ENCODE peak calls at places on chromosome 14, in six cellular contexts. One of them, this sample, is unnamed. For H3K27me3, the result is how much of the 10 kb centered on the place peaks cover.

GRCh38 chr14:61588419-61588901 is 106.9 kb upstream of the HIF1A start:
- DNase-seq in GM06990: no peak
- DNase-seq in prostate gland: no peak
- DNase-seq in adipocyte: peak
- DNase-seq in BE2C: no peak
- DNase-seq in right atrium auricular region: no peak
- DNase-seq in this sample: peak

GRCh38 chr14:106378191-106378590 is 851.8 kb downstream of the TMEM121 start:
- DNase-seq in GM06990: no peak
- DNase-seq in prostate gland: no peak
- DNase-seq in adipocyte: no peak
- DNase-seq in BE2C: no peak
- DNase-seq in right atrium auricular region: no peak
- DNase-seq in this sample: no peak

GRCh38 chr14:21852061-21852664 is 178.5 kb upstream of the OR4E1 start:
- DNase-seq in GM06990: no peak
- DNase-seq in prostate gland: peak
- DNase-seq in adipocyte: peak
- DNase-seq in BE2C: peak
- DNase-seq in right atrium auricular region: no peak
- DNase-seq in this sample: no peak

GRCh38 chr14:104431929-104432541 is 147.5 kb upstream of the C14orf180 start:
- DNase-seq in GM06990: no peak
- DNase-seq in prostate gland: no peak
- DNase-seq in adipocyte: no peak
- DNase-seq in BE2C: peak
- DNase-seq in right atrium auricular region: peak
- DNase-seq in this sample: no peak

GRCh38 chr14:104686624-104687517 is 2.5 kb upstream of the INF2 start:
- DNase-seq in GM06990: no peak
- DNase-seq in prostate gland: no peak
- DNase-seq in adipocyte: no peak
- DNase-seq in BE2C: no peak
- DNase-seq in right atrium auricular region: no peak
- DNase-seq in this sample: no peak

GRCh38 chr14:104942586-104942985 is 17.9 kb downstream of the PLD4 start:
- DNase-seq in GM06990: no peak
- DNase-seq in prostate gland: no peak
- DNase-seq in adipocyte: no peak
- DNase-seq in BE2C: no peak
- DNase-seq in right atrium auricular region: no peak
- DNase-seq in this sample: no peak

GRCh38 chr14:103113774-103114173 is 9.5 kb upstream of the TNFAIP2 start:
- DNase-seq in GM06990: no peak
- DNase-seq in prostate gland: no peak
- DNase-seq in adipocyte: no peak
- DNase-seq in BE2C: no peak
- DNase-seq in right atrium auricular region: no peak
- DNase-seq in this sample: no peak

GRCh38 chr14:60506985-60507829 is 1.7 kb upstream of the SIX6 start:
- DNase-seq in GM06990: no peak
- DNase-seq in prostate gland: no peak
- DNase-seq in adipocyte: no peak
- DNase-seq in BE2C: no peak
- DNase-seq in right atrium auricular region: no peak
- DNase-seq in this sample: no peak

GRCh38 chr14:23447634-23448353 is 12.3 kb upstream of the MYH7 start:
- DNase-seq in GM06990: no peak
- DNase-seq in prostate gland: no peak
- DNase-seq in adipocyte: no peak
- DNase-seq in BE2C: no peak
- DNase-seq in right atrium auricular region: peak
- DNase-seq in this sample: no peak

GRCh38 chr14:88613552-88614010 is 50.7 kb downstream of the ZC3H14 start:
- DNase-seq in GM06990: no peak
- DNase-seq in prostate gland: peak
- DNase-seq in adipocyte: peak
- DNase-seq in BE2C: no peak
- DNase-seq in right atrium auricular region: no peak
- DNase-seq in this sample: peak

GRCh38 chr14:25006961-25007795 is 42.8 kb downstream of the STXBP6 start:
- DNase-seq in GM06990: no peak
- DNase-seq in prostate gland: no peak
- DNase-seq in adipocyte: peak
- DNase-seq in BE2C: no peak
- DNase-seq in right atrium auricular region: no peak
- DNase-seq in this sample: peak

GRCh38 chr14:104602933-104603325 is 1.6 kb downstream of the TMEM179 start:
- DNase-seq in GM06990: no peak
- DNase-seq in prostate gland: no peak
- DNase-seq in adipocyte: no peak
- DNase-seq in BE2C: no peak
- DNase-seq in right atrium auricular region: no peak
- DNase-seq in this sample: no peak

GRCh38 chr14:104822821-104823615 is 22.1 kb downstream of the ZBTB42 start:
- DNase-seq in GM06990: no peak
- DNase-seq in prostate gland: no peak
- DNase-seq in adipocyte: no peak
- DNase-seq in BE2C: no peak
- DNase-seq in right atrium auricular region: no peak
- DNase-seq in this sample: no peak

GRCh38 chr14:106509176-106509575 is 982.8 kb downstream of the TMEM121 start:
- DNase-seq in GM06990: no peak
- DNase-seq in prostate gland: no peak
- DNase-seq in adipocyte: no peak
- DNase-seq in BE2C: no peak
- DNase-seq in right atrium auricular region: no peak
- DNase-seq in this sample: no peak

GRCh38 chr14:43043851-43044250 is 1437.2 kb downstream of the LRFN5 start:
- DNase-seq in GM06990: no peak
- DNase-seq in prostate gland: no peak
- DNase-seq in adipocyte: no peak
- DNase-seq in BE2C: no peak
- DNase-seq in right atrium auricular region: no peak
- DNase-seq in this sample: no peak

GRCh38 chr14:91361236-91361811 is 56.3 kb downstream of the CCDC88C start:
- DNase-seq in GM06990: no peak
- DNase-seq in prostate gland: peak
- DNase-seq in adipocyte: peak
- DNase-seq in BE2C: no peak
- DNase-seq in right atrium auricular region: no peak
- DNase-seq in this sample: no peak

GRCh38 chr14:75295491-75296338 is 17.1 kb downstream of the FOS start:
- DNase-seq in GM06990: peak
- DNase-seq in prostate gland: peak
- DNase-seq in adipocyte: peak
- DNase-seq in BE2C: peak
- DNase-seq in right atrium auricular region: peak
- DNase-seq in this sample: peak

GRCh38 chr14:99259327-99259726 is 12.7 kb downstream of the BCL11B start:
- DNase-seq in GM06990: no peak
- DNase-seq in prostate gland: no peak
- DNase-seq in adipocyte: no peak
- DNase-seq in BE2C: no peak
- DNase-seq in right atrium auricular region: no peak
- DNase-seq in this sample: no peak

GRCh38 chr14:99258341-99258781 is 13.6 kb downstream of the BCL11B start:
- DNase-seq in GM06990: no peak
- DNase-seq in prostate gland: no peak
- DNase-seq in adipocyte: no peak
- DNase-seq in BE2C: no peak
- DNase-seq in right atrium auricular region: no peak
- DNase-seq in this sample: no peak

GRCh38 chr14:99260116-99260515 is 11.9 kb downstream of the BCL11B start:
- DNase-seq in GM06990: no peak
- DNase-seq in prostate gland: no peak
- DNase-seq in adipocyte: no peak
- DNase-seq in BE2C: no peak
- DNase-seq in right atrium auricular region: no peak
- DNase-seq in this sample: no peak

GRCh38 chr14:99257673-99258221 is 14.2 kb downstream of the BCL11B start:
- DNase-seq in GM06990: no peak
- DNase-seq in prostate gland: no peak
- DNase-seq in adipocyte: no peak
- DNase-seq in BE2C: no peak
- DNase-seq in right atrium auricular region: no peak
- DNase-seq in this sample: no peak

GRCh38 chr14:99258884-99259283 is 13.1 kb downstream of the BCL11B start:
- DNase-seq in GM06990: no peak
- DNase-seq in prostate gland: no peak
- DNase-seq in adipocyte: no peak
- DNase-seq in BE2C: no peak
- DNase-seq in right atrium auricular region: no peak
- DNase-seq in this sample: no peak
- H3K4me3 ChIP-seq in GM06990: no peak
- H3K4me3 ChIP-seq in prostate gland: no peak
- H3K4me3 ChIP-seq in adipocyte: peak
- H3K4me3 ChIP-seq in BE2C: no peak
- H3K4me3 ChIP-seq in right atrium auricular region: no peak
- H3K4me3 ChIP-seq in this sample: no peak

GRCh38 chr14:76762617-76763361 is 1.5 kb downstream of the VASH1 start:
- DNase-seq in GM06990: no peak
- DNase-seq in prostate gland: peak
- DNase-seq in adipocyte: peak
- DNase-seq in BE2C: no peak
- DNase-seq in right atrium auricular region: peak
- DNase-seq in this sample: no peak
- H3K27me3 ChIP-seq in GM06990: under half
- H3K27me3 ChIP-seq in prostate gland: under half
- H3K27me3 ChIP-seq in adipocyte: under half
- H3K27me3 ChIP-seq in BE2C: under half
- H3K27me3 ChIP-seq in right atrium auricular region: under half
- H3K27me3 ChIP-seq in this sample: under half

GRCh38 chr14:80388980-80389711 is 177.8 kb upstream of the DIO2 start:
- DNase-seq in GM06990: no peak
- DNase-seq in prostate gland: no peak
- DNase-seq in adipocyte: peak
- DNase-seq in BE2C: no peak
- DNase-seq in right atrium auricular region: no peak
- DNase-seq in this sample: peak
- H3K4me3 ChIP-seq in GM06990: no peak
- H3K4me3 ChIP-seq in prostate gland: no peak
- H3K4me3 ChIP-seq in adipocyte: no peak
- H3K4me3 ChIP-seq in BE2C: no peak
- H3K4me3 ChIP-seq in right atrium auricular region: no peak
- H3K4me3 ChIP-seq in this sample: no peak

DNA sequence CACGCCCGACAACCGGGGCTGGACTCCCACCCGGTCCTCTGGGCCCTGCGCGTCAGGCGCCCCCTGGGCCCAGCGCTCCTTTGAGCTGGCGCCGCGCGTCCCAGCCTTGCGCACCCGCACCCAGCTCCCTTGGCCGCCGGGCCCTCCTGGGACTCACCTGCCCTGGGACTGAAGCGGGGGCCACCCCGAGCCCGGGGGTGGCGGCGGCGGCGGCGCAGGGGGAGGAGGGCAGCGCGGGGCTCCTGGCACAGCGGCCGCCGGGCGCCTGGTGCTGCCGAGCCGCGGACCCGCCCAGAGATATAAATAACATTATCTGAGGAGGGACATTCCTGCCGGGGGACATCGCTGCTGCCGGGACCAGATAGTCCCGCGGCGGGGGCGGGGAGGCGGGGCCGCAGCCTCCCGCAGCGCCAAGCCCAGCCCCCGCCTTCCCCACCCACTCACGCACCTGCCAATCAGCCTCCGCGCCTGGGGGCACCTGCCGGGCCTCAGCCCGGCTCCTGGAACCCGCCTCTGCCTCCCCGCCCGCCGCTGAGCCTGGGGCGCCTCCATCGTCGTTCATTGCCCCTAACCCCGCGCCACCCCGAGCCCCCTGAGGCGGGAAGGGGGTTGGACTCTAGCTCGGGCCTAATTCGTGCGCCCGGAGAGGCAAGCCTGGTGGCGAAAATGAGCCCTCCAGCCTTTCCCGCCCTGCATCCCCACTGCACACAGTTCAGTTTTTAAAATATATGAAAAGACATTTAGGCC is at the start of gene SPTB:
- DNase-seq in GM06990: peak
- DNase-seq in prostate gland: peak
- DNase-seq in adipocyte: peak
- DNase-seq in BE2C: peak
- DNase-seq in right atrium auricular region: no peak
- DNase-seq in this sample: no peak
- H3K27me3 ChIP-seq in GM06990: under half
- H3K27me3 ChIP-seq in prostate gland: under half
- H3K27me3 ChIP-seq in adipocyte: half or more
- H3K27me3 ChIP-seq in BE2C: half or more
- H3K27me3 ChIP-seq in right atrium auricular region: under half
- H3K27me3 ChIP-seq in this sample: half or more

DNA sequence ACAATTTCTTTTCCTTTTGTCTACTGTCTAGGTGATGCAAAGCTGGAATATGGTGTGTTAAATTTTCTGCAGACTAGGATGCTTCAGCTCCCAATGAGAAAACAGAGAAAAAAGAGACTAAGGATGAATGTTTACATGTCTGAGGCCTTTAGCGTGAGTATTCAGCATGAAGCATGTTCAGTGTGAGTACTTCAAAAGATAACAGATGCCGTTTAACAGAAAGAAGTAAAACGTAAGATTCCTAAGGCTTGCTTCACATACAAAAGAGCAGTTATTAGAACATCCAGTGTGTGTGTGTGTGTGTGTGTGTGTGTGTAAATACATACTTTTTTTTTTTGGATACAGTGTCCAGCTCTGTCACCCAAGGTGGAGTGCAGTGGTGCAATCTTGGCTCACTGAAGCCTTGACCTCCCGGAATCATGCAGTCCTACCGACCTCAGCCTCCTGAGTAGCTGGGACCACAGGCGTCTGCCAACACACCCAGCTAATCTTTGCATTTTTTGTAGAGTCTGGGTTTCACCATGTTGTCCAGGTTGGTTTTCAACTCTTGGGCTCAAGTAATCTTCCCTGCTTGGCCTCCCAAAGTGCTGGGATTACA is 92.4 kb upstream of the FERMT2 start:
- DNase-seq in GM06990: no peak
- DNase-seq in prostate gland: no peak
- DNase-seq in adipocyte: no peak
- DNase-seq in BE2C: no peak
- DNase-seq in right atrium auricular region: no peak
- DNase-seq in this sample: no peak
- H3K4me3 ChIP-seq in GM06990: no peak
- H3K4me3 ChIP-seq in prostate gland: no peak
- H3K4me3 ChIP-seq in adipocyte: peak
- H3K4me3 ChIP-seq in BE2C: no peak
- H3K4me3 ChIP-seq in right atrium auricular region: peak
- H3K4me3 ChIP-seq in this sample: no peak

DNA sequence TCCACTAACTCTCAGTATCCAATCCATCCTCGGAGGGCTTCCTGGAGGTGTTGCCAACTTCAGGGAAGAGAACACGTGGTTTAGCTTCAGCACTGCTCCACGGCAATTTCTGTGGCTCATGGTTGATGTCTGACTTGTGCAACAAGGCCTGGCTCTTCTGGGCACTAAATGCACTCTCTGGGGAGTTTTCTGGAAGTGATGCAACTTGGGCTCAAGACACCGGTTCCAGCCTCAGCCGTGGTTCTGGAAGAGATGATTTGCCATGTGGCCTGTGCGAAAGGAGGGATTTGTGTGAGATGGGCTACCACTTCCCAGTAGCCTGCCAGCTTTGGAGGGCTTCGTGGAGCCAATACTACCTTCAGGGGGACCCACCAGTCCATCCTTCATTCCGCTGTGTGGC is 118.6 kb upstream of the RTL1 start:
- DNase-seq in GM06990: no peak
- DNase-seq in prostate gland: no peak
- DNase-seq in adipocyte: no peak
- DNase-seq in BE2C: peak
- DNase-seq in right atrium auricular region: peak
- DNase-seq in this sample: no peak
- H3K27me3 ChIP-seq in GM06990: under half
- H3K27me3 ChIP-seq in prostate gland: under half
- H3K27me3 ChIP-seq in adipocyte: under half
- H3K27me3 ChIP-seq in BE2C: under half
- H3K27me3 ChIP-seq in right atrium auricular region: under half
- H3K27me3 ChIP-seq in this sample: under half

GRCh38 chr14:34460295-34460694 is 1.7 kb downstream of the SPTSSA start:
- DNase-seq in GM06990: no peak
- DNase-seq in prostate gland: no peak
- DNase-seq in adipocyte: no peak
- DNase-seq in BE2C: no peak
- DNase-seq in right atrium auricular region: no peak
- DNase-seq in this sample: no peak
- H3K4me3 ChIP-seq in GM06990: peak
- H3K4me3 ChIP-seq in prostate gland: no peak
- H3K4me3 ChIP-seq in adipocyte: peak
- H3K4me3 ChIP-seq in BE2C: peak
- H3K4me3 ChIP-seq in right atrium auricular region: no peak
- H3K4me3 ChIP-seq in this sample: peak

This sample was measured in MG63.